ENCODE peak calls at places on chromosomes 3 and 15, in six cellular contexts. Q is IMR-90, G is mesenchymal stem cell, O is H1, C is H9, N is trophoblast cell. E is an unnamed sample.

GRCh38 chr3:157347577-157348303 is 88.9 kb upstream of the PTX3 start:
- DNase-seq in C (peak), O (peak), N (no peak), Q (no peak), G (no peak), E (no peak)

GRCh38 chr3:168996622-168997021 is 666.9 kb downstream of the MECOM start:
- DNase-seq in Q (peak), O (no peak), G (no peak), C (no peak), N (no peak), E (no peak)

GRCh38 chr3:10547413-10547812 is 42.0 kb upstream of the ATP2B2 start:
- DNase-seq in C (no peak), G (no peak), Q (no peak), O (peak), N (no peak), E (no peak)

GRCh38 chr3:187227658-187228258 is 30.5 kb downstream of the RTP1 start:
- DNase-seq in N (peak), G (peak), C (no peak), Q (peak), O (no peak), E (no peak)

GRCh38 chr15:85408270-85408746 is 27.9 kb downstream of the AKAP13 start:
- DNase-seq in C (no peak), G (no peak), N (peak), Q (no peak), O (no peak), E (no peak)

GRCh38 chr3:20056727-20057611 is 16.7 kb downstream of the KAT2B start:
- DNase-seq in Q (peak), G (peak), C (no peak), N (peak), O (no peak), E (no peak)

GRCh38 chr3:196754215-196754937 is 14.7 kb downstream of the PAK2 start:
- DNase-seq in O (no peak), Q (no peak), N (peak), C (no peak), G (peak), E (no peak)

GRCh38 chr3:194176274-194176991 is 40.5 kb downstream of the HES1 start:
- DNase-seq in C (no peak), Q (no peak), G (peak), N (no peak), O (peak), E (no peak)

GRCh38 chr3:82462977-82463376 is 701.5 kb upstream of the GBE1 start:
- DNase-seq in Q (no peak), C (no peak), N (no peak), O (no peak), G (no peak), E (no peak)

GRCh38 chr3:124773351-124774304 is 43.4 kb downstream of the UMPS start:
- DNase-seq in N (no peak), O (no peak), G (no peak), C (no peak), Q (no peak), E (no peak)

GRCh38 chr3:143977326-143978262 is 6.0 kb downstream of the DIPK2A start:
- DNase-seq in N (peak), O (no peak), G (no peak), Q (peak), C (no peak), E (no peak)

GRCh38 chr3:143974181-143974876 is 2.7 kb downstream of the DIPK2A start:
- DNase-seq in N (no peak), Q (no peak), C (no peak), G (peak), O (no peak), E (no peak)

GRCh38 chr3:143973352-143974021 is 1.9 kb downstream of the DIPK2A start:
- DNase-seq in N (no peak), O (no peak), C (no peak), G (peak), Q (peak), E (no peak)

GRCh38 chr3:143974877-143975238 is 3.2 kb downstream of the DIPK2A start:
- DNase-seq in C (no peak), N (no peak), O (no peak), Q (peak), G (peak), E (no peak)

GRCh38 chr3:143975549-143976152 is 4.0 kb downstream of the DIPK2A start:
- DNase-seq in N (peak), G (peak), Q (peak), C (no peak), O (no peak), E (peak)
- H2BK5ac ChIP-seq in N (no peak), G (no peak), Q (no peak), C (no peak), O (no peak), E (no peak)

GRCh38 chr3:28577941-28578340 is 229.3 kb upstream of the AZI2 start:
- DNase-seq in C (no peak), O (no peak), N (no peak), G (no peak), Q (no peak), E (no peak)

GRCh38 chr3:28574036-28574435 is 225.4 kb upstream of the AZI2 start:
- DNase-seq in C (no peak), N (no peak), G (no peak), Q (no peak), O (no peak), E (no peak)

GRCh38 chr3:28576590-28577220 is 228.1 kb upstream of the AZI2 start:
- DNase-seq in N (no peak), O (peak), G (no peak), Q (no peak), C (peak), E (peak)

GRCh38 chr3:28575748-28576589 is 227.3 kb upstream of the AZI2 start:
- DNase-seq in G (peak), N (peak), Q (no peak), O (peak), C (peak), E (peak)

DNA sequence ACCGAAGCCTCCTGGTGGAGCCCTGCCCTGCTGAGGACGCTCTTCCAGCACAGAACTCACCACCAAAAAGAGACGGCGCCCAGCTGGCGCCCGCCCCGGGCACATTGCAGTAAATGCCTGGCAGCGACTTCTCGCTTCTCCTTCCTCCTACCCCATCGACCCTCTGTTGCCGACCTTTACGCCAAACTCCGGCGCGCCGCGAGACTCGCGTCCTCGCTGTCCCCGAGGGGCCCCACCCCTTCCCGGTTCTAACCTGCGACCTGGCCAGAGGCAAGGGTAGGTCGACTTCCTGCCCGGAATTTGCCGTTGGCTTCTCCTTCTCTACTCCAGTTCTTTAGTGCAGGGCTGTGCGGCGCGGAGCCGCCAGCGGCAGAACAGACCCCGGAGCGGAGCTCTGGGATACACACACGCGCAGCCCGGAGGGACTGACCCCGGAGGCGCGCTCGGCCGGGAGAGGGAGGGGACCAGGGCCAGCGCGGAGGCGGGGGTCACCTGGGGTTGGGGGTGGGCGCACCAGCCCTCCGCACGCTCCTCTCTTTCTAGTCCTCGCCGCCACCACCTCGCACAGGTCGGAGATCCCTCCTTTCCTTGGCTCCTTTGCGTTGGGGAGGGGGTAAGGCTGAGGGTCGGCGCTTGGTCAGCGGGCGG is 226.6 kb upstream of the AZI2 start:
- DNase-seq in Q (no peak), G (peak), O (no peak), N (peak), C (peak), E (peak)
- H4K8ac ChIP-seq in Q (no peak), G (no peak), O (peak), N (no peak), C (no peak), E (no peak)

DNA sequence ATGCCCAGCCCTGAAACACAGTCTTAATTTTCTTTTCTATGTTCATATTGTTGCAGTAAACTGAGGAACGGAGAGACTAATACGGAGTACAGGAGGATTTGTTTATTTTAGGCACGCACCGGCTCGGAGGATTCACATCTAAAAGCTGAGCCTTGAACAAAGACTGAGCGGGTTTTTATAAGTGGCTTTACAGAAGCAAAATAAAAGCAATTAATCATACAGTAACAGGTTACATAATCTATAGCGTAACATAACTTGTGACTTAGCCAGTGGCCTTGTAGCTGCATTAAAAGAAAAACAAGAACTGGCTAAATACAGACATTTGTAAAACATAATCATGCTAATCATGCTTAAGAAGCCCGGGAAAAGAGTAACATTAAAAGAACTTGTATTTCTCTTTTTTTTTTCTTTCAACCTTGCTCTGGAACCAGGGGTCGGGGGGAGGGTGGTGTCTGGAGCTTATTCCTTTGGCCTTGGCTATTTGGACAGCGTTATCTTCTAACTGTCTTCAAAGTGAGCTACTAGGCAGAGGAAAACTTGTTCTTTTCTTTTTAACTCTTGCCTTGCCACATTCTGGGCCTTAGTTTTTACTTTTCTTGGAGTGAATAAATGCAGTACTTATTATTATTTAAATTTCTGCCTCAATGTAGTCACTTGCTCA is 17.5 kb downstream of the NUSAP1 start:
- DNase-seq in O (no peak), N (no peak), C (no peak), G (no peak), Q (no peak), E (no peak)
- H3K14ac ChIP-seq in O (no peak), N (no peak), C (no peak), G (no peak), Q (no peak), E (no peak)

DNA sequence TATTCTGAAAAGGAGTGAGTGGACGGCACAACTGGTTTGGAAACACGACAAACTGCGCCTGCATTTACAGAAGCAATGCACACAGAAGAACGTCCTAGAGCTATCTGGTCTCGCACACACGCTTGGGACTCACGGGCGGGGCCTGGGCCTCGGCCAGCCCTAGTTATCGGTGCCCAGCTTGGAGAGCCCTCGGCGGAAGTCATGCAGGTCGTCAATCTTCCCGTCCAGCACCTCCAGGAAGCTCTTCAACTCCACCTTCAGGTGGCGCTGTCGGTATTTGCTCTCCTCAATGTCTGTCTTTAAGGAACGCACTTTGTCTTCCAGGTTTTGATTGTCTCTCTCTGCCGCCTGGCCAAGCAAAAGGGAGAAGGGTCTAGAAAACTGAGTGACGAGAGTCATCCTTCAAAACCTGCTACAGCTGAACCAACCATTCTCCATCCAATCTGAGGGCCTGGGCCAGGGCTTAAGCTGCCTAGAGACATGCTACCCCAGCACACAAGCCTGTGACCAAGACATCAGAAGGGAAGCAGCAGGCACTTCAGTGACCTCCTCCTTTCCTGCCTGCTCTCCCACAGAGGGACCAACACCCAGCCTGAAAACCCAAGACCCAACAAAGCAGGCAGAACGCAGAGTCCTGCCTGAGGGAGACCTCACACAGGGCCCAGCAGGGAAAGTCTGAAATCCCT is 40.3 kb downstream of the WHAMM start:
- DNase-seq in O (peak), C (peak), G (peak), Q (peak), N (peak), E (peak)
- H2BK5ac ChIP-seq in O (peak), C (no peak), G (no peak), Q (no peak), N (no peak), E (peak)

E was measured in neuronal stem cell.